ENCODE peak calls at places on chromosomes 5 and 9, in four cellular contexts. K is kidney tubule cell, T is chondrocyte, D is T-helper 17 cell. W is an unnamed sample.

GRCh38 chr9:70902705-70903131 is 218.7 kb downstream of the TRPM3 start:
- DNase-seq in K (peak; percentile 98), T (no peak), D (no peak), W (no peak)

GRCh38 chr9:87950765-87951488 is 23.4 kb downstream of the CDK20 start:
- DNase-seq in K (peak; percentile 49), T (no peak), D (no peak), W (no peak)

GRCh38 chr9:125483697-125484096 is 222.1 kb downstream of the GAPVD1 start:
- DNase-seq in K (no peak), T (no peak), D (no peak), W (no peak)

GRCh38 chr9:130467371-130467770 is 22.6 kb downstream of the ASS1 start:
- DNase-seq in K (no peak), T (no peak), D (no peak), W (no peak)

GRCh38 chr5:68522863-68523262 is 307.3 kb downstream of the PIK3R1 start:
- DNase-seq in K (no peak), T (no peak), D (no peak), W (no peak)

GRCh38 chr5:147504001-147504400 is 5.9 kb downstream of the DPYSL3 start:
- DNase-seq in K (peak; percentile 48), T (no peak), D (no peak), W (no peak)

GRCh38 chr9:21294325-21294724 is 10.8 kb downstream of the IFNA5 start:
- DNase-seq in K (peak; percentile 94), T (no peak), D (no peak), W (no peak)

GRCh38 chr5:43602818-43603534 is at the start of gene NNT:
- DNase-seq in K (peak; percentile 72), T (peak; percentile 91), D (peak; percentile 79), W (peak; percentile 63)

GRCh38 chr9:129664664-129665007 is 811 bp upstream of the PRRX2 start:
- DNase-seq in K (no peak), T (no peak), D (no peak), W (no peak)

GRCh38 chr9:14331120-14331519 is 17.2 kb upstream of the NFIB start:
- DNase-seq in K (no peak), T (no peak), D (no peak), W (no peak)

GRCh38 chr9:13386935-13387667 is 107.6 kb upstream of the MPDZ start:
- DNase-seq in K (peak; percentile 62), T (no peak), D (no peak), W (no peak)

GRCh38 chr9:99357575-99357974 is 135.5 kb downstream of the SEC61B start:
- DNase-seq in K (no peak), T (no peak), D (no peak), W (no peak)

W was measured in effector CD8-positive, alpha-beta T cell.